ENCODE peak calls at places on chromosomes 13 and 19, in nine cellular contexts. L, Z, X, H, D, F, J, B and I are unnamed samples.
A peak's percentile ranks its signal among the peaks of the same experiment; 100 is the strongest.

GRCh38 chr13:26531751-26532150 is 25.7 kb upstream of the WASF3 start:
- DNase-seq in L (no peak), Z (no peak), X (no peak), H (no peak), D (no peak), F (no peak), J (no peak), B (no peak), I (no peak)

GRCh38 chr13:93875527-93875926 is 604.0 kb downstream of the DCT start:
- DNase-seq in L (peak; percentile 43), Z (no peak), X (no peak), H (peak; percentile 65), D (no peak), F (peak; percentile 56), J (no peak), B (no peak), I (no peak)

GRCh38 chr13:83794627-83795026 is 87.6 kb downstream of the SLITRK1 start:
- DNase-seq in L (no peak), Z (no peak), X (no peak), H (no peak), D (no peak), F (no peak), J (no peak), B (no peak), I (no peak)

GRCh38 chr19:21482863-21483276 is 22.5 kb upstream of the ZNF429 start:
- DNase-seq in L (peak; percentile 44), Z (peak; percentile 67), X (peak; percentile 91), H (peak; percentile 6), D (no peak), F (peak; percentile 3), J (no peak), B (no peak), I (no peak)

GRCh38 chr19:39679056-39679790 is 23.5 kb downstream of the LGALS16 start:
- DNase-seq in L (no peak), Z (no peak), X (no peak), H (no peak), D (no peak), F (no peak), J (no peak), B (no peak), I (no peak)

GRCh38 chr13:34933786-34934185 is 8.3 kb upstream of the NBEA start:
- DNase-seq in L (no peak), Z (no peak), X (no peak), H (no peak), D (no peak), F (no peak), J (no peak), B (no peak), I (no peak)

GRCh38 chr13:51729853-51730553 is 74.0 kb downstream of the DHRS12 start:
- DNase-seq in L (peak; percentile 93), Z (no peak), X (no peak), H (peak; percentile 93), D (no peak), F (peak; percentile 84), J (no peak), B (peak; percentile 44), I (peak; percentile 53)

GRCh38 chr13:21344662-21345176 is 114.4 kb downstream of the ZDHHC20 start:
- DNase-seq in L (no peak), Z (no peak), X (no peak), H (no peak), D (no peak), F (no peak), J (no peak), B (no peak), I (no peak)

GRCh38 chr13:110554946-110555345 is 6.6 kb downstream of the RAB20 start:
- DNase-seq in L (no peak), Z (no peak), X (no peak), H (no peak), D (no peak), F (no peak), J (no peak), B (no peak), I (no peak)

GRCh38 chr13:110557082-110557481 is 4.4 kb downstream of the RAB20 start:
- DNase-seq in L (no peak), Z (no peak), X (no peak), H (no peak), D (no peak), F (no peak), J (no peak), B (no peak), I (no peak)

GRCh38 chr13:110556224-110556606 is 5.3 kb downstream of the RAB20 start:
- DNase-seq in L (no peak), Z (no peak), X (no peak), H (no peak), D (no peak), F (no peak), J (no peak), B (no peak), I (no peak)

GRCh38 chr13:110554227-110554836 is 7.2 kb downstream of the RAB20 start:
- DNase-seq in L (no peak), Z (no peak), X (no peak), H (no peak), D (no peak), F (no peak), J (no peak), B (no peak), I (no peak)

DNA sequence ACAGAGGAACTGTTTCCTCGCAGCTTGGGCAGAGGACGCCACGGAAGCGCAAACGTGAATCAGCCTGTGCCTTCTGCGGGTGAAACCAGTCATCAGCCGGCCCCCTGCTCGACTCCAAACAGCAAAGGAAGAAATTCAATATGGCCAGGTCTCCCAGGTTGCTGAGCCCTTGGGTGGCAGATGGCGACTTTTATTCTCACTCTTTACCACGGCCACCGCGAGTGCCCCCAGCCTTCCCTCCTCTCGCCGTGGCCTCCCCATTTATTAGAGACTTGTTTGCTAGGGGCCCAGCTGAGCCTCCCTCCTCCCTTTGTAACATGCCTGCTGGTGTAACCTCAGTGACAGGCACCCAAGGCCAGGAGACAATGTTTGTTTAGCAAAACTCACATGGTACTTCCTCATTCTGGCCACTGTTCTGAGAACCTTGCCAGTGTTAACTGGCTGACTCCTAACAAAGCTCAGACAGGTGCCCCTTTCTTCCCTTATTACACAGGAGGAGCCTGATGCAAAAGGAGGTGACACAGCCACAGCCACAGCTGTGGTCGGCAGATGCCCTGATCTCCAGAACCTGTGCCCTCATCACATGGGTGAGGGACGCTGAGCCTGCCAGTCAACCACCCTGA is 5.8 kb downstream of the RAB20 start:
- DNase-seq in L (no peak), Z (no peak), X (no peak), H (no peak), D (no peak), F (no peak), J (no peak), B (no peak), I (no peak)
- TF ChIP-seq CTCF in L (no peak), Z (no peak), X (no peak), H (no peak), D (no peak), F (no peak), J (no peak), B (no peak), I (no peak)

GRCh38 chr19:4580961-4581380 is 21.5 kb upstream of the SEMA6B start:
- DNase-seq in L (no peak), Z (no peak), X (no peak), H (no peak), D (no peak), F (no peak), J (no peak), B (no peak), I (no peak)

GRCh38 chr19:4578552-4579248 is 19.2 kb upstream of the SEMA6B start:
- DNase-seq in L (no peak), Z (no peak), X (no peak), H (no peak), D (no peak), F (no peak), J (no peak), B (no peak), I (no peak)

GRCh38 chr19:4581381-4582111 is 22.1 kb upstream of the SEMA6B start:
- DNase-seq in L (no peak), Z (no peak), X (no peak), H (no peak), D (no peak), F (no peak), J (no peak), B (no peak), I (no peak)

GRCh38 chr19:4579389-4579788 is 19.9 kb upstream of the SEMA6B start:
- DNase-seq in L (no peak), Z (no peak), X (no peak), H (no peak), D (no peak), F (no peak), J (no peak), B (no peak), I (no peak)

DNA sequence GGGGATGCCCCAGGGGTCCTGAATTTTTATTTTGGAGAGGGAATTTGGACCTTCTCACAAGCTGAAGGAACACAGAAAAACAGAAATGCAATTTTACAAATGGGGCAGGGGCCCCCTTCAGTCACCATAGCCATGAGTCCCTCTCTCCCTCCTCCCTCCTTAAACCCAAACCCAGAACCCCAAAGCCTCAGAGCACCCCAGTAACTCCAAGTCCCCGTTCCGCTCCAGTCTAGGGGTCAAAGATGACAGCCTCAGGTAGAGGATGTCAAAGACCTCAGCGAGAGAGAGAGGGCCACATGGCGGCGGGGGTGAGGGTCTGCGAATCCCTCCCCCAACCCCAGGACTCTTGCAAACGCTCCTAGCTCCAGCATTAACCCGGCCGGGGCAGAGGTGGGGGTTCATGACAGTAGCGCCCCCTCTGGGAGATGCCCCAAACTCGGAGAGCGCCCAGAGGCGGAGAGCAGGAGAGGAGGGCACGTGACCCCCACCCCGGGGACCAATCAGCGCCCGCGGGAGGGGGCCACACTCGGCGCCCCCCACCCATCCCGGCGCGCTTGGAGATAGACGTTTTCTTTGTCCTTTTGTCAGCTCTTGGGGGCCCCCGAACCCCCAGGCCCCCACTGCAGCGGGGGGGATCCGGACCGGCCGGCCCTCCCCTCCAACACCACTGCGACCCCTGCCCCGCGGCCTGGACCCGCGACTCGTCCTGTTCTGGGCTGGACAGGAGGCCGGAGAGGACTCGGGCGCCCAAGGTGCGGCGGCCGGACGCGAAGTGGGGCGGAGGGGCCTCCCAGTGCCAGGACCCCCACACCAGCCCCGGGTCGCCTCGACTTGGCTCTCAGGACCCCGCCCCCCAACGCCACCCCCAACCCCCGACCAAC is 20.8 kb upstream of the SEMA6B start:
- DNase-seq in L (no peak), Z (no peak), X (no peak), H (no peak), D (no peak), F (no peak), J (no peak), B (no peak), I (no peak)
- H3K4me3 ChIP-seq in L (peak overlapping the region; percentile 81), Z (peak overlapping the region; percentile 29), X (no peak overlapping the region), H (peak overlapping the region; percentile 54), D (peak overlapping the region; percentile 57), F (no peak overlapping the region), J (peak overlapping the region; percentile 41), B (no peak overlapping the region), I (peak overlapping the region; percentile 21)

DNA sequence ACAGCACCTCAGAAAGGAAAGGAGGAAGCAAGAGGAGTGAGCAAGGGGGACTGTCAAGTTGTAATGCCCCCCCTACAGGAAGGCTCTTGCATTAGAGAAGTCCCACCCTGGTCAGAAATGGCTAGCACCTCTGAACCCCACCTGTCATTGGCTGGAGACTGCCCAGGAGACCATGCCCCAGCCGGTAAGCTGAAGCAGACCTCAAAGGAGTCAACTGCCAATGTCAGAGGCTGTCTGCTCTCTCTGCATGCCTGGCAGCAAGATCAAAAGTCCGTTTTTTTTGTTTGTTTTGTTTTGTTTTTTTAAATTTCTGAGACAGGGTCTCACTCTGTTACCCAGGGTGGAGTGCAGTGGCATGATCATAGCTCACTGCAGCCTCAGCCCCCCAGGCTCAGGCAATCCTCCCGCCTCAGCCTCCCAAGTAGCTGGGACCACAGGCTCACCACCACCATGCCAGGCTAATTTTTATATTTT is 8.1 kb upstream of the BCL3 start:
- DNase-seq in L (no peak), Z (no peak), X (peak; percentile 10), H (no peak), D (no peak), F (no peak), J (no peak), B (no peak), I (no peak)
- TF ChIP-seq CTCF in L (no peak), Z (no peak), X (no peak), H (peak; percentile 42), D (no peak), F (no peak), J (no peak), B (no peak), I (peak; percentile 6)

GRCh38 chr19:49669511-49669910 is 3.8 kb downstream of the BCL2L12 start:
- DNase-seq in L (no peak), Z (no peak), X (no peak), H (no peak), D (no peak), F (no peak), J (no peak), B (no peak), I (no peak)

GRCh38 chr19:49667473-49667872 is 1.7 kb downstream of the BCL2L12 start:
- DNase-seq in L (no peak), Z (no peak), X (no peak), H (no peak), D (no peak), F (no peak), J (no peak), B (no peak), I (no peak)

GRCh38 chr19:49676690-49677231 is 310 bp upstream of the PRMT1 start:
- DNase-seq in L (peak; percentile 100), Z (peak; percentile 100), X (peak; percentile 96), H (peak; percentile 100), D (peak; percentile 100), F (peak; percentile 99), J (peak; percentile 98), B (peak; percentile 100), I (peak; percentile 99)

GRCh38 chr19:49676136-49676689 is 858 bp upstream of the PRMT1 start:
- DNase-seq in L (peak; percentile 98), Z (peak; percentile 88), X (peak; percentile 81), H (peak; percentile 97), D (peak; percentile 80), F (peak; percentile 90), J (no peak), B (peak; percentile 88), I (peak; percentile 80)

DNA sequence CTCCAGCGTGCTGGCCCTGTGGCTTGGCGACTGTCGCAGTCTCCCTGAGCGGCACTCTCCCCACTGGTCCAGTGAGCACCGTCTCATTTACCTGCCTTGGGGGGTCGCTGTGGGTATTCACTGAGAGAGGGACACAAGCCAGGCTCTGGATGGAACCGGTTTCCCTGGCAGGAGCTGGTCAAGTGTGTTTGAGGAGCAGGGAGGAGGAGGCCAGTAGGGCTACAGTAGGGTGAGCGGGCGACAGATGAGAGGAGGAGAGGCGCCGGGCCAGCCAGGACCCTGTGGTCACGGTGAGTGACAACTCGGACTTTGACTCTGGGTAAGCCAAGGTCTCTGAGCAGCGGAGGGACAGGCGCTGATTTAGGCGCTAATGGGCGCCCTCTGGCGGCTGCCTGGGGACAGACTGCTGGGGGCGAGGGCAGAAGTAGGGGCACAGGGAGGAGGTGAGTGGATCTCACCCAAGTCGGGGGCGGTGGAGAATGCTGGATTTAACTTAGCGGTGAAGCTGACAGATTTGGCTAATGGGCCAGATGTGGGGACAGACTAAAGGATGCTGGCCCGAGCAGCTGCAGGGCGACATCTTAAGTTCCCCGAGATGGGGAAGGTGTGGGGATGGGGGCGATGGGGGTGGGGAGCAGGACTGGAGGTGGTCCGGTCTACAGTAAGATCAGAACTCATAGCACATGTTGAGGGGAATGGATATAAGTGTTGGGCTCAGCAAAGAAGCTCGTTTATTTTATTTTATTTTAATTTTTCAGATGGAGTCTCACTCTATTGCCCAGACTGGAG is 4.7 kb upstream of the PRMT1 start:
- DNase-seq in L (peak; percentile 72), Z (peak; percentile 80), X (peak; percentile 96), H (peak; percentile 72), D (peak; percentile 64), F (peak; percentile 31), J (no peak), B (no peak), I (no peak)
- H3K4me3 ChIP-seq in L (no peak overlapping the region), Z (no peak overlapping the region), X (no peak overlapping the region), H (peak overlapping the region; percentile 43), D (no peak overlapping the region), F (peak overlapping the region; percentile 37), J (no peak overlapping the region), B (no peak overlapping the region), I (no peak overlapping the region)